ENCODE peak calls at places on chromosomes 16 and 17, in five cellular contexts. G, V, D, O and E are unnamed samples.

GRCh38 chr17:62882878-62883277 is 74.8 kb upstream of the MARCHF10 start:
- DNase-seq in V (no peak), O (no peak), D (no peak), G (no peak), E (no peak)

GRCh38 chr16:17519041-17519440 is 48.3 kb upstream of the XYLT1 start:
- DNase-seq in V (no peak), G (no peak), D (no peak), O (no peak), E (no peak)

GRCh38 chr17:64111831-64112230 is 18.1 kb downstream of the ERN1 start:
- DNase-seq in G (no peak), D (no peak), V (no peak), O (no peak), E (no peak)

GRCh38 chr16:88596477-88596876 is 26.3 kb downstream of the ZC3H18 start:
- DNase-seq in D (no peak), V (no peak), O (peak), G (no peak), E (no peak)

GRCh38 chr16:81189100-81189664 is 49.3 kb upstream of the BCO1 start:
- DNase-seq in G (no peak), O (no peak), D (peak), V (no peak), E (no peak)

GRCh38 chr16:49580751-49581303 is 207.2 kb downstream of the C16orf78 start:
- DNase-seq in D (no peak), V (no peak), O (peak), G (no peak), E (no peak)

GRCh38 chr16:86751081-86752030 is 173.0 kb downstream of the FOXL1 start:
- DNase-seq in O (peak), D (no peak), G (no peak), V (no peak), E (no peak)

GRCh38 chr17:32876414-32877163 is at the start of gene MYO1D:
- DNase-seq in D (peak), G (peak), O (no peak), V (peak), E (peak)

GRCh38 chr16:89478576-89479221 is 11.7 kb downstream of the ANKRD11 start:
- DNase-seq in D (no peak), O (no peak), V (no peak), G (no peak), E (no peak)

GRCh38 chr16:11726008-11726407 is 16.6 kb downstream of the TXNDC11 start:
- DNase-seq in D (no peak), G (no peak), V (no peak), O (no peak), E (no peak)

GRCh38 chr17:74289688-74290087 is 15.7 kb downstream of the DNAI2 start:
- DNase-seq in V (no peak), D (no peak), O (no peak), G (no peak), E (no peak)

GRCh38 chr17:45147102-45147580 is 1.1 kb upstream of the HEXIM1 start:
- DNase-seq in G (peak), D (peak), V (peak), O (no peak), E (no peak)

GRCh38 chr17:17494499-17495447 is 1.4 kb downstream of the RASD1 start:
- DNase-seq in D (peak), V (no peak), G (no peak), O (peak), E (no peak)

GRCh38 chr17:36600477-36600876 is 906 bp upstream of the MRM1 start:
- DNase-seq in V (no peak), G (no peak), O (no peak), D (no peak), E (no peak)

GRCh38 chr17:55632893-55633292 is 89.8 kb downstream of the TMEM100 start:
- DNase-seq in D (no peak), O (peak), V (no peak), G (no peak), E (no peak)

GRCh38 chr17:73320601-73321264 is 8.9 kb upstream of the CDC42EP4 start:
- DNase-seq in D (peak), O (peak), V (no peak), G (no peak), E (no peak)

GRCh38 chr17:31448467-31449077 is 57.1 kb downstream of the RAB11FIP4 start:
- DNase-seq in V (no peak), G (no peak), D (no peak), O (peak), E (no peak)

GRCh38 chr16:49556252-49557069 is 182.9 kb downstream of the C16orf78 start:
- DNase-seq in D (peak), G (no peak), O (peak), V (no peak), E (no peak)

GRCh38 chr17:58005031-58005727 is 1.9 kb downstream of the SRSF1 start:
- DNase-seq in D (no peak), V (no peak), G (no peak), O (no peak), E (no peak)

GRCh38 chr17:16371742-16372141 is 9.1 kb upstream of the UBB start:
- DNase-seq in V (no peak), O (peak), D (no peak), G (no peak), E (no peak)

GRCh38 chr17:47120521-47121095 is 68.5 kb downstream of the CDC27 start:
- DNase-seq in G (no peak), D (no peak), O (peak), V (no peak), E (no peak)

GRCh38 chr16:22320572-22321339 is 23.5 kb downstream of the POLR3E start:
- DNase-seq in O (no peak), V (no peak), D (no peak), G (no peak), E (no peak)

GRCh38 chr16:84079664-84080063 is 37.1 kb upstream of the SLC38A8 start:
- DNase-seq in D (no peak), G (no peak), O (no peak), V (no peak), E (no peak)

GRCh38 chr17:79991140-79991923 is 44.3 kb downstream of the TBC1D16 start:
- DNase-seq in D (peak), O (peak), V (peak), G (peak), E (peak)

GRCh38 chr16:88306411-88306810 is 76.3 kb upstream of the ZNF469 start:
- DNase-seq in V (no peak), D (no peak), G (no peak), O (no peak), E (no peak)

GRCh38 chr16:82293671-82294070 is 123.6 kb upstream of the MPHOSPH6 start:
- DNase-seq in O (no peak), V (no peak), G (no peak), D (no peak), E (no peak)

GRCh38 chr17:46883871-46884270 is 32.5 kb downstream of the WNT9B start:
- DNase-seq in V (no peak), O (no peak), G (no peak), D (no peak), E (no peak)

GRCh38 chr17:55152236-55152635 is 112.5 kb upstream of the HLF start:
- DNase-seq in O (no peak), G (no peak), V (no peak), D (no peak), E (no peak)

GRCh38 chr16:75304521-75305363 is 53.3 kb upstream of the BCAR1 start:
- DNase-seq in V (peak), D (peak), G (no peak), O (peak), E (no peak)

GRCh38 chr16:58519707-58520106 is 4.4 kb downstream of the SETD6 start:
- DNase-seq in G (no peak), O (no peak), D (no peak), V (no peak), E (no peak)

GRCh38 chr17:71200597-71200996 is 920.2 kb upstream of the SOX9 start:
- DNase-seq in D (no peak), O (no peak), G (no peak), V (no peak), E (no peak)

GRCh38 chr16:58102665-58103427 is 26.3 kb downstream of the CFAP20 start:
- DNase-seq in D (peak), G (no peak), O (no peak), V (no peak), E (no peak)

GRCh38 chr17:17809527-17810373 is 27.0 kb downstream of the SREBF1 start:
- DNase-seq in O (peak), G (no peak), D (peak), V (no peak), E (no peak)

GRCh38 chr17:75636381-75637142 is 3.3 kb downstream of the SMIM5 start:
- DNase-seq in D (no peak), O (no peak), G (no peak), V (no peak), E (no peak)

GRCh38 chr16:76201385-76201784 is 75.8 kb upstream of the CNTNAP4 start:
- DNase-seq in D (no peak), O (peak), G (no peak), V (no peak), E (no peak)

GRCh38 chr17:32349503-32349853 is 479 bp upstream of the ZNF207 start:
- DNase-seq in G (no peak), V (no peak), D (no peak), O (no peak), E (no peak)

GRCh38 chr17:45234641-45235040 is 13.0 kb downstream of the FMNL1 start:
- DNase-seq in V (no peak), O (no peak), G (peak), D (peak), E (no peak)

GRCh38 chr17:21358682-21359482 is 17.3 kb upstream of the KCNJ12 start:
- DNase-seq in V (peak), O (no peak), D (no peak), G (no peak), E (no peak)

GRCh38 chr16:12287796-12288536 is 311.4 kb downstream of the SNX29 start:
- DNase-seq in V (no peak), G (no peak), O (no peak), D (no peak), E (no peak)